ENCODE peak calls at places on chromosomes 16 and 17, in seven cellular contexts. M is AG09309, K is Peyer's patch, L is GM23338, P is A549, W is colonic mucosa, Q is cardiac fibroblast. A is an unnamed sample.

GRCh38 chr16:7440886-7441400 is 108.3 kb downstream of the RBFOX1 start:
- DNase-seq in M (no peak), L (peak), P (no peak), Q (no peak), K (no peak), W (no peak), A (no peak)

GRCh38 chr16:77191259-77191969 is 424 bp downstream of the MON1B start:
- DNase-seq in W (peak), K (no peak), M (no peak), L (no peak), P (peak), Q (peak), A (peak)

GRCh38 chr16:14097182-14097951 is 26.2 kb downstream of the MRTFB start:
- DNase-seq in Q (no peak), M (no peak), L (no peak), P (no peak), K (no peak), W (peak), A (no peak)

GRCh38 chr16:70250748-70251650 is 741 bp downstream of the EXOSC6 start:
- DNase-seq in W (peak), L (peak), P (peak), Q (peak), K (peak), M (no peak), A (peak)

GRCh38 chr16:3946604-3947180 is 66.2 kb upstream of the CREBBP start:
- DNase-seq in W (no peak), Q (no peak), K (no peak), P (no peak), M (no peak), L (no peak), A (no peak)

GRCh38 chr17:55158439-55158838 is 106.3 kb upstream of the HLF start:
- DNase-seq in W (no peak), K (no peak), P (peak), M (no peak), L (no peak), Q (peak), A (no peak)

GRCh38 chr17:41547921-41548843 is 20.1 kb upstream of the KRT19 start:
- DNase-seq in Q (peak), W (peak), L (no peak), M (peak), P (peak), K (no peak), A (peak)

GRCh38 chr16:53433509-53433908 is 762 bp upstream of the RBL2 start:
- DNase-seq in L (peak), P (no peak), Q (no peak), W (no peak), M (no peak), K (no peak), A (no peak)

GRCh38 chr17:75783069-75783783 is 1.4 kb upstream of the UNK start:
- DNase-seq in K (no peak), M (peak), W (no peak), L (peak), P (peak), Q (peak), A (no peak)

GRCh38 chr17:32491371-32492280 is 4.8 kb downstream of the CDK5R1 start:
- DNase-seq in Q (no peak), P (no peak), W (no peak), M (no peak), K (peak), L (no peak), A (no peak)

GRCh38 chr17:32493581-32494513 is 7.1 kb downstream of the CDK5R1 start:
- DNase-seq in P (no peak), W (no peak), K (no peak), L (no peak), Q (no peak), M (no peak), A (no peak)

GRCh38 chr17:32494621-32495346 is 8.0 kb downstream of the CDK5R1 start:
- DNase-seq in P (no peak), K (no peak), W (no peak), L (no peak), M (no peak), Q (no peak), A (no peak)

GRCh38 chr17:32492281-32492623 is 5.5 kb downstream of the CDK5R1 start:
- DNase-seq in K (no peak), M (no peak), Q (no peak), W (no peak), P (no peak), L (no peak), A (no peak)

DNA sequence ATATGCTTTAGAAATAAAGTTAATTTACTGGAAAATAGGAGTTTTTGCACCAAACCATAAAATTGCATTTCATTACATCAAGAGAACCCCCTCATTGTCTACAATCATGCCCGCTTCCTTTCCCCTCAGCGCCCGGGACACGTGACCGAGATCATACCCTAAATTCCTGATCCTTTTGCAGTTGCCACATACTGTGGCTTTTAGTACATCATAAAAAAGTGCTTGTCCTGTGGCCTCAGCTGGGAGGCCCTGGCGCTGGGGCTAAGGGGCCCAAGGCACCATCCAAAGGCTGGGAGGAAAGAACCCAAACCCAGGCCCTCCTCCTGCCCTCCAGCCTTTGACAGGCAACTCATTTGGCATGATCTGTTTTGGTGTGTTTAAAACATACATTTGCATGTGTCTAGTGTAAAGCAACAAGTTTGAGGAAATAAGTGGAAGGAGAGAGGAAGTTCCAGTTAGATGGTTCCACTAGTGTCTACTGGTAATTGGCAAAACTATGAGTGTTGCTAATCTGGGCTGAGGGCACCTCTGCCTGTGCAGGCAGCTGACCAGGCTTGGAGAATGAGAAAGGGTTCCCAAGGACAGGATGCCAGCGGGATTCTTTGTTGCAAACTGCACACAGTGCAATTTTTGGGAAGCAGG is 6.0 kb downstream of the CDK5R1 start:
- DNase-seq in L (no peak), K (no peak), P (no peak), Q (no peak), M (no peak), W (no peak), A (no peak)
- H3K4me3 ChIP-seq in L (no peak), K (no peak), P (no peak), Q (no peak), M (no peak), W (no peak), A (no peak)

DNA sequence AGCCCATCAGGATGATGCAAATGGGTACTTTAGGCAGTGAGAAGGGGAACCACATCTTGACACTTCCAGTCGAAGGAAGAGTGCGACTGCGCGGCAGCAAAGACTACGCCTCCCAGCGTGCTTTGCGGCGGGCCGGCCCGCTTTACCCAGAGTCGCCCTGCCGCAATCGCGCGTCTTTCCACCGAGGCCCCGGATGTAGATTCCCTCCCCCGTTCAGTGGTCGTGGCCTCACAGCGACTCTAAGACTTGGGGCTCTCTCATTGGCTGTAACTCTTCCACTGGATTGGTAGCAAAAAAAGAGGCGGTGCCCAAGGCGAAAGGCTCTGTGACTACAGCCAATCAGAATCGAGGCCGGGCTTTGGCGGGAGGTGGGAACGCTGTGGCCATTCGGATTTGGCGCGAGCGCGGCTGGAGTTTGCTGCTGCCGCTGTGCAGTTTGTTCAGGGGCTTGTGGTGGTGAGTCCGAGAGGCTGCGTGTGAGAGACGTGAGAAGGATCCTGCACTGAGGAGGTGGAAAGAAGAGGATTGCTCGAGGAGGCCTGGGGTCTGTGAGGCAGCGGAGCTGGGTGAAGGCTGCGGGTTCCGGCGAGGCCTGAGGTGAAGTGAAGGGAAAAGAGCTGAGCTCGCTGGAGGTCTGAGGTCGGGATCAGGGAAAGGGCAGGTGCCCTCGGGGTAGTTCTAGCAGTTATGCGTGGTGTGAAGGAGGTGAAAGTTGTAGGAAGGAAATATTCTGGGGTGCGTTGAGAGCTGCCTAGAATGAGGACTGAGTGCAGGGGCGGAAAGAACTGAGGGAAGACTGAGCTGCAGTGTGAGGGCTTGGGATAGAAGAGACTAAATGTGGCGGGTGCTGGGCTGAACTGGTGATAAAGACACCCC is at the start of gene CDC6:
- DNase-seq in W (peak), Q (peak), L (peak), M (peak), K (peak), P (peak), A (peak)
- H3K4me3 ChIP-seq in W (peak), Q (peak), L (peak), M (peak), K (peak), P (peak), A (peak)

DNA sequence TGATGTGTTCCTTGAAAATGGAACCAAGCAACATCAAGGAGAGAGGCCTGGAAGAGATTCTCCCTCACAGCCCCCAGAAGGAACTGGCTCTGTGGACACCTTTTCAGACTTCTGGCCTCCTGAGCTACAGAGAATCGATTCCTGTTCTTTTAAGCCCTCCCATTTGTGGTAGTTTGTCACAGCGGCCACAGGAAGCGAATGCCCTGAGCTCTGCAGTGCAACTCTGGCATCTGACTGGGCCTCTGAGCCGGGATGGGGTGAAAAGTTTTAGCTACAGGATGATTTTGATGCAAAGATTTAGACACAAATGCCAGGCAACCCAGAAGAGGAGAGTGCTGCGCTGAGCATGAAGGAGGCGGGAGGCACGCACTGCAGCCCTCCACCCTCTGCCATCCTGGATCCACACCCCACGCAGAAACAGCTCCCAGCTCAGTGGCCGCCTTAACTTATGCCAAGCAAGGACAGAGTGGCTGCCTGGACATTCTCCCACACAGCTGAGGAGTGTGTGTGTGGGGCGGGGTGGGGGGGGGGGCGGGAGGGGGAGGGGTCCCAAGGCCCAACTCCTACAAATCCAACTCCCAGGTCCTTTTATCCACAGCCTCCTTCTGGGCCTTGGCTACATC is 2.2 kb downstream of the TIMP2 start:
- DNase-seq in Q (no peak), M (no peak), W (no peak), K (no peak), L (no peak), P (no peak), A (no peak)
- H3K4me3 ChIP-seq in Q (peak), M (peak), W (peak), K (peak), L (peak), P (peak), A (peak)

GRCh38 chr16:65989861-65990260 is 376.6 kb upstream of the CDH5 start:
- DNase-seq in Q (no peak), P (no peak), W (no peak), K (no peak), M (no peak), L (no peak), A (no peak)

GRCh38 chr16:65994305-65994704 is 372.2 kb upstream of the CDH5 start:
- DNase-seq in Q (no peak), W (no peak), L (no peak), M (no peak), K (no peak), P (no peak), A (no peak)

GRCh38 chr16:65988019-65988418 is 378.5 kb upstream of the CDH5 start:
- DNase-seq in Q (no peak), P (no peak), L (no peak), W (no peak), K (no peak), M (no peak), A (no peak)

GRCh38 chr16:65991149-65991701 is 375.3 kb upstream of the CDH5 start:
- DNase-seq in W (no peak), L (peak), M (no peak), K (no peak), P (no peak), Q (no peak), A (no peak)
- H3K4me3 ChIP-seq in W (no peak), L (no peak), M (no peak), K (no peak), P (no peak), Q (no peak), A (no peak)

DNA sequence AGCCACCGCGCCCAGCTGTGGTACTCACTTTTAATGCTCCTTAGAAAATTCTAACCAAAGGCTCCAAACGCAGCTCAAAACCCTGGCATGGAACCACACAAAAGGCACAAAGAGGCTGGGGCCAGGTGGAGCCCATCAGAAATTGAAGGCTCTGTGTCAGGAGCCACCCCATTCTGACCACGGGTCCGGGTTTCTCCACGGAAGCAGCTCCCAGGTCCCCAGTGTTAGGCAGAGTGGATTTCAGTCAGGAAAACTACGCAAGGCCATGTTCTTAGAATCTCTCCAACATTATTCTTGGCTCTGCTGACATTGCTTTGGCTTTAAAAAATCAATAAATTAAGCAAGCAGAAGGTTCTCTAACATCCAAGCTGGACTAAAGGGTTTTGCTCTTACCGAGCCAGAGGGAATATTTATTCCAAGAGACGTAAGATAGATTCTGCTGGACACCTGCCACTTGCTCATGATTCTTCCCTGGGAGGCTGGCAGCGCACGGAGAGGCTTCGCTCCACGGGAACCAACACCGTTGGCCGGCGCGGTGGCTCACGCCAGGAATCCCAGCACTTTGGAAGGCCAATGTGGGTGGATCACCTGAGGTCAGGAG is 93.5 kb downstream of the NXN start:
- DNase-seq in K (no peak), M (no peak), Q (no peak), P (no peak), L (no peak), W (peak), A (no peak)
- H3K4me3 ChIP-seq in K (no peak), M (no peak), Q (no peak), P (no peak), L (no peak), W (no peak), A (no peak)

GRCh38 chr16:11620243-11621003 is 33.7 kb upstream of the LITAF start:
- DNase-seq in M (no peak), P (no peak), L (no peak), W (no peak), K (no peak), Q (no peak), A (no peak)

GRCh38 chr16:11619327-11619851 is 32.7 kb upstream of the LITAF start:
- DNase-seq in Q (no peak), K (peak), L (no peak), P (no peak), M (no peak), W (no peak), A (no peak)

GRCh38 chr16:11624205-11624604 is 37.5 kb upstream of the LITAF start:
- DNase-seq in L (no peak), M (no peak), K (no peak), Q (no peak), W (no peak), P (no peak), A (no peak)

GRCh38 chr16:11621920-11622651 is 35.4 kb upstream of the LITAF start:
- DNase-seq in L (no peak), M (no peak), P (no peak), K (peak), Q (no peak), W (no peak), A (no peak)

DNA sequence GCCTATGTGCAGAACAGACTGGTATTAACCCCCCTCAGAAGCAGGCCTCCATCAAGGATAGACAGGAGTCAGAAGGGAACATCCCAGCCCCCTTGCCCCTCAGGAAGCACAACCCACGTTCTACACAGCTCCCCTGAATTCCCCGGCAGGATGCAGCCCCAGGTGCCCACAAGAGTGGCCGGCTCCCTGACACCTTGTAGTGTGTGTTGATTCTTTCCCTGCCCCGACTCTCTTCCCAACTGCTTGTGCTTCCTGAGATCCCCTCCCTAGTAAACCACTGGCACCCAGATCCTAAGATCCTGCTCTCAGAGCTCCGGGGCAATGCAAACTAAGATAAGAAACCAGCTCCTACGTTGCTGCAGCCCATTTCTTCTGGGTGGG is 34.8 kb upstream of the LITAF start:
- DNase-seq in M (no peak), P (no peak), K (no peak), L (no peak), Q (no peak), W (no peak), A (no peak)
- H3K4me3 ChIP-seq in M (no peak), P (no peak), K (no peak), L (no peak), Q (no peak), W (no peak), A (peak)

GRCh38 chr17:49013311-49014205 is 16.4 kb downstream of the IGF2BP1 start:
- DNase-seq in L (peak), W (no peak), K (no peak), Q (no peak), P (peak), M (no peak), A (no peak)
- H3K4me3 ChIP-seq in L (peak), W (peak), K (no peak), Q (no peak), P (peak), M (no peak), A (no peak)

GRCh38 chr17:40179923-40180659 is 2.8 kb downstream of the RAPGEFL1 start:
- DNase-seq in W (peak), M (no peak), P (no peak), L (no peak), K (no peak), Q (peak), A (no peak)

GRCh38 chr17:40176409-40177110 is 710 bp upstream of the RAPGEFL1 start:
- DNase-seq in M (no peak), W (peak), K (no peak), Q (no peak), L (no peak), P (no peak), A (peak)

GRCh38 chr17:40178660-40179059 is 1.4 kb downstream of the RAPGEFL1 start:
- DNase-seq in M (no peak), W (no peak), P (no peak), K (no peak), L (no peak), Q (no peak), A (no peak)

GRCh38 chr17:40177275-40177874 is at the start of gene RAPGEFL1:
- DNase-seq in K (peak), P (no peak), W (peak), M (no peak), Q (peak), L (peak), A (peak)

DNA sequence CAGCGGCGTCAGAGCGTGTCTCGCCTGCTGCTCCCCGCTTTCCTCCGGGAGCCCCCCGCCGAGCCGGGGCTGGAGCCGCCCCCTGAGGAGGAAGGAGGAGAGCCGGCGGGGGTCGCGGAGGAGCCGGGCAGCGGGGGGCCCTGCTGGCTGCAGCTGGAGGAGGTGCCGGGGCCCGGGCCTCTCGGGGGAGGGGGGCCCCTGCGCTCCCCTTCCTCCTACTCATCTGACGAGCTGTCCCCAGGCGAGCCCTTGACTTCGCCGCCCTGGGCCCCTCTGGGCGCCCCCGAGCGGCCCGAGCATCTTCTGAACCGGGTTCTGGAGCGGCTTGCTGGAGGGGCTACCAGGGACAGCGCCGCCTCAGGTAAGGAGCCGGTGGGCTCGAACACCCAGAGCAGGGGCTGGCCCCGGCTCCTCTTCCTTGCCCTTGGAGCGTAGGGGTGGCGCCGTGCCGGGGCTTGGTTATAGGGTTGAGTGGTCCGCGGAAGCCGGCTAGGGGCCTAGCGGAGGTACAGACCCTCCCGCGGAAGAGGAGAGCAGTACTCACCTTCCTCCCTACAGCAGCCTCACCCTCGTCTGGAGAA is 841 bp downstream of the RAPGEFL1 start:
- DNase-seq in Q (no peak), K (no peak), M (no peak), W (peak), P (no peak), L (peak), A (no peak)
- H3K4me3 ChIP-seq in Q (no peak), K (peak), M (no peak), W (peak), P (no peak), L (peak), A (peak)

GRCh38 chr17:6831662-6832263 is at the start of gene TEKT1:
- DNase-seq in L (peak), Q (peak), M (no peak), W (peak), K (peak), P (peak), A (peak)
- H3K4me3 ChIP-seq in L (peak), Q (peak), M (no peak), W (peak), K (peak), P (peak), A (peak)

GRCh38 chr17:62343764-62344163 is 36.6 kb upstream of the EFCAB3 start:
- DNase-seq in L (no peak), W (no peak), Q (no peak), P (no peak), M (no peak), K (no peak), A (no peak)
- H3K4me3 ChIP-seq in L (no peak), W (no peak), Q (no peak), P (no peak), M (no peak), K (no peak), A (no peak)

A was measured in lower lobe of right lung.